ENCODE peak calls at places on chromosomes 16 and 17, in eight cellular contexts. S is aorta, E is MM.1S, X is AG04450, R is gastrocnemius medialis, T is upper lobe of right lung, W is left lung, A is hepatocyte. J is an unnamed sample.

GRCh38 chr17:18994626-18995025 is 9.9 kb downstream of the FAM83G start:
- DNase-seq in W (no peak), X (no peak), T (no peak), A (no peak), E (no peak), S (no peak), R (no peak), J (no peak)

GRCh38 chr17:79255926-79256325 is 181.3 kb downstream of the ENGASE start:
- DNase-seq in X (no peak), E (no peak), R (no peak), W (no peak), T (no peak), A (no peak), S (no peak), J (no peak)

GRCh38 chr16:24540575-24541240 is 1.3 kb downstream of the RBBP6 start:
- DNase-seq in X (no peak), A (peak; percentile 38), W (no peak), S (no peak), T (no peak), E (peak; percentile 49), R (no peak), J (no peak)

GRCh38 chr17:83153681-83154310 is 74.4 kb downstream of the METRNL start:
- DNase-seq in E (no peak), T (no peak), X (no peak), R (no peak), W (peak; percentile 74), S (no peak), A (peak; percentile 1), J (no peak)

GRCh38 chr16:54577566-54578180 is 291.1 kb upstream of the IRX3 start:
- DNase-seq in R (no peak), A (no peak), E (no peak), X (no peak), T (no peak), S (no peak), W (no peak), J (no peak)

GRCh38 chr17:2292100-2292499 is 11.5 kb downstream of the SMG6 start:
- DNase-seq in S (no peak), X (peak; percentile 7), W (no peak), T (no peak), E (no peak), R (no peak), A (no peak), J (no peak)

GRCh38 chr17:17567114-17567513 is 24.4 kb downstream of the PEMT start:
- DNase-seq in W (no peak), A (no peak), E (no peak), X (no peak), T (no peak), S (no peak), R (peak; percentile 88), J (no peak)

GRCh38 chr16:86903068-86903467 is 324.7 kb downstream of the FOXL1 start:
- DNase-seq in S (no peak), R (no peak), W (no peak), E (no peak), A (no peak), T (no peak), X (no peak), J (no peak)

GRCh38 chr17:30271102-30271501 is 20.6 kb downstream of the BLMH start:
- DNase-seq in W (no peak), T (no peak), A (no peak), E (no peak), X (no peak), R (no peak), S (no peak), J (no peak)

GRCh38 chr16:64365448-64365858 is 756.4 kb downstream of the CDH11 start:
- DNase-seq in W (no peak), S (no peak), T (no peak), R (no peak), X (no peak), A (no peak), E (no peak), J (no peak)

GRCh38 chr16:27770271-27771196 is 220.6 kb downstream of the KATNIP start:
- DNase-seq in W (no peak), A (no peak), S (no peak), R (no peak), X (no peak), T (no peak), E (no peak), J (no peak)

GRCh38 chr17:2780931-2781454 is 15.2 kb upstream of the RAP1GAP2 start:
- DNase-seq in A (no peak), S (no peak), E (no peak), X (no peak), T (no peak), R (no peak), W (no peak), J (no peak)

GRCh38 chr17:4573115-4573514 is 11.2 kb upstream of the SMTNL2 start:
- DNase-seq in R (no peak), T (no peak), S (no peak), X (no peak), E (no peak), A (no peak), W (no peak), J (no peak)

GRCh38 chr16:89200124-89200849 is at the start of gene SLC22A31:
- DNase-seq in W (peak; percentile 87), X (no peak), E (no peak), A (peak; percentile 25), S (peak; percentile 44), R (no peak), T (peak; percentile 88), J (peak; percentile 55)

GRCh38 chr17:7217113-7217987 is 2.3 kb downstream of the DLG4 start:
- DNase-seq in X (no peak), T (peak; percentile 69), E (no peak), A (peak; percentile 86), W (no peak), S (peak; percentile 78), R (no peak), J (peak; percentile 53)

GRCh38 chr16:58019866-58020538 is 5.6 kb upstream of the MMP15 start:
- DNase-seq in S (no peak), E (no peak), A (no peak), R (no peak), T (peak; percentile 51), W (peak; percentile 12), X (no peak), J (no peak)

GRCh38 chr16:71927383-71927782 is 32.1 kb downstream of the IST1 start:
- DNase-seq in X (peak; percentile 63), T (no peak), W (no peak), R (peak; percentile 26), E (no peak), S (peak; percentile 73), A (peak; percentile 60), J (peak; percentile 86)

GRCh38 chr17:5485270-5486205 is at the start of gene DERL2:
- DNase-seq in E (peak; percentile 11), W (no peak), R (no peak), S (no peak), X (no peak), T (no peak), A (peak; percentile 57), J (peak; percentile 57)

GRCh38 chr17:15213381-15214087 is 51.6 kb downstream of the PMP22 start:
- DNase-seq in A (no peak), W (no peak), R (no peak), T (no peak), X (no peak), E (no peak), S (no peak), J (peak; percentile 35)

GRCh38 chr16:20969386-20969785 is 68.8 kb downstream of the LYRM1 start:
- DNase-seq in S (no peak), T (no peak), A (no peak), E (no peak), W (no peak), X (no peak), R (no peak), J (no peak)

GRCh38 chr17:1561420-1562177 is 993 bp downstream of the PITPNA start:
- DNase-seq in X (no peak), W (peak; percentile 86), T (peak; percentile 74), R (no peak), S (no peak), E (peak; percentile 40), A (peak; percentile 73), J (no peak)

GRCh38 chr17:68006797-68007196 is 10.5 kb upstream of the C17orf58 start:
- DNase-seq in R (no peak), S (no peak), T (no peak), X (no peak), E (no peak), A (no peak), W (no peak), J (no peak)

GRCh38 chr16:14092579-14092978 is 21.5 kb downstream of the MRTFB start:
- DNase-seq in X (no peak), R (no peak), A (no peak), E (no peak), S (no peak), W (no peak), T (no peak), J (no peak)

GRCh38 chr16:75048546-75048945 is 49.7 kb downstream of the ZNRF1 start:
- DNase-seq in E (no peak), T (no peak), A (no peak), S (no peak), W (no peak), X (no peak), R (no peak), J (no peak)
- H3K9me3 ChIP-seq in E (no peaks in the 10 kb centered on the region), T (no peaks in the 10 kb centered on the region), A (no peaks in the 10 kb centered on the region), S (no peaks in the 10 kb centered on the region), W (no peaks in the 10 kb centered on the region), X (no peaks in the 10 kb centered on the region), R (no peaks in the 10 kb centered on the region), J (no peaks in the 10 kb centered on the region)

GRCh38 chr17:56809106-56809819 is 24.5 kb downstream of the C17orf67 start:
- DNase-seq in R (no peak), X (no peak), S (no peak), E (no peak), A (no peak), T (no peak), W (no peak), J (no peak)
- H3K4me3 ChIP-seq in R (no peak overlapping the region), X (no peak overlapping the region), S (no peak overlapping the region), E (no peak overlapping the region), A (no peak overlapping the region), T (no peak overlapping the region), W (no peak overlapping the region), J (no peak overlapping the region)

GRCh38 chr17:65261682-65262636 is 124.8 kb downstream of the RGS9 start:
- DNase-seq in S (no peak), W (no peak), A (no peak), E (no peak), X (no peak), R (no peak), T (no peak), J (no peak)

GRCh38 chr17:65254166-65254565 is 117.0 kb downstream of the RGS9 start:
- DNase-seq in E (no peak), X (no peak), R (no peak), T (no peak), A (peak; percentile 30), S (no peak), W (no peak), J (peak; percentile 25)

GRCh38 chr17:65261152-65261551 is 124.0 kb downstream of the RGS9 start:
- DNase-seq in R (no peak), X (no peak), W (no peak), S (no peak), E (no peak), T (no peak), A (no peak), J (no peak)

GRCh38 chr17:65260626-65261025 is 123.5 kb downstream of the RGS9 start:
- DNase-seq in X (no peak), E (no peak), R (no peak), S (no peak), A (no peak), W (no peak), T (no peak), J (no peak)

GRCh38 chr17:65259281-65259680 is 122.1 kb downstream of the RGS9 start:
- DNase-seq in W (no peak), A (no peak), R (no peak), E (no peak), X (no peak), S (no peak), T (no peak), J (no peak)
- H3K9me3 ChIP-seq in W (no peaks in the 10 kb centered on the region), A (no peaks in the 10 kb centered on the region), R (no peaks in the 10 kb centered on the region), E (no peaks in the 10 kb centered on the region), X (no peaks in the 10 kb centered on the region), S (peaks cover 1% of the 10 kb centered on the region), T (no peaks in the 10 kb centered on the region), J (no peaks in the 10 kb centered on the region)

GRCh38 chr16:66373667-66374066 is 7.2 kb downstream of the CDH5 start:
- DNase-seq in X (no peak), R (no peak), W (no peak), E (no peak), A (no peak), T (no peak), S (no peak), J (no peak)
- H3K4me3 ChIP-seq in X (no peak overlapping the region), R (no peak overlapping the region), W (no peak overlapping the region), E (no peak overlapping the region), A (no peak overlapping the region), T (no peak overlapping the region), S (no peak overlapping the region), J (no peak overlapping the region)

J was measured in SJCRH30.